ENCODE peak calls at places on chromosomes 13 and 19, in seven cellular contexts. V is T-helper 1 cell; T is DMS153; K is HS-5; A is effector memory CD4-positive, alpha-beta T cell; D is A172; M is activated CD4-positive, alpha-beta T cell treated with anti-CD3 and anti-CD28 coated beads, Interleukin-2, amount 50 U/mL, for 4 hours. H is an unnamed sample.

GRCh38 chr13:102295316-102296048 is 106.4 kb downstream of the FGF14 start:
- DNase-seq in V (no peak), T (no peak), K (no peak), A (no peak), D (peak; percentile 5), M (no peak), H (no peak)

GRCh38 chr19:16594131-16594586 is 21.9 kb upstream of the SLC35E1 start:
- DNase-seq in V (peak; percentile 39), T (no peak), K (no peak), A (peak; percentile 54), D (no peak), M (no peak), H (no peak)

GRCh38 chr19:49097453-49098288 is 12.4 kb downstream of the SNRNP70 start:
- DNase-seq in V (peak; percentile 58), T (peak; percentile 55), K (no peak), A (peak; percentile 47), D (peak; percentile 50), M (peak; percentile 67), H (peak; percentile 79)

GRCh38 chr19:28601723-28602440 is 611.1 kb downstream of the UQCRFS1 start:
- DNase-seq in V (no peak), T (no peak), K (no peak), A (no peak), D (no peak), M (no peak), H (no peak)

GRCh38 chr19:52987221-52987620 is 24.5 kb upstream of the ZNF816 start:
- DNase-seq in V (no peak), T (no peak), K (no peak), A (no peak), D (no peak), M (no peak), H (no peak)

GRCh38 chr13:37954191-37954590 is 84.6 kb upstream of the TRPC4 start:
- DNase-seq in V (no peak), T (no peak), K (no peak), A (no peak), D (no peak), M (no peak), H (no peak)

GRCh38 chr13:95556981-95557380 is 4.5 kb downstream of the CLDN10 start:
- DNase-seq in V (no peak), T (no peak), K (no peak), A (no peak), D (no peak), M (no peak), H (no peak)

GRCh38 chr13:28805193-28805819 is 14.8 kb upstream of the MTUS2 start:
- DNase-seq in V (no peak), T (no peak), K (no peak), A (no peak), D (peak; percentile 17), M (peak; percentile 11), H (no peak)

GRCh38 chr19:13613447-13613846 is 107.2 kb upstream of the CACNA1A start:
- DNase-seq in V (no peak), T (peak; percentile 95), K (no peak), A (no peak), D (no peak), M (no peak), H (peak; percentile 98)

GRCh38 chr13:60165391-60166099 is 1.8 kb upstream of the DIAPH3 start:
- DNase-seq in V (no peak), T (no peak), K (no peak), A (no peak), D (no peak), M (no peak), H (no peak)

GRCh38 chr13:79966039-79966438 is 374.9 kb downstream of the SPRY2 start:
- DNase-seq in V (no peak), T (no peak), K (no peak), A (no peak), D (no peak), M (no peak), H (no peak)

GRCh38 chr19:7694499-7694898 is 7.4 kb downstream of the FCER2 start:
- DNase-seq in V (no peak), T (no peak), K (no peak), A (no peak), D (no peak), M (no peak), H (no peak)

H was measured in NCI-H2029 treated with DMSO at 0.1 percent for 48 hours.